ENCODE peak calls at places on chromosomes 16 and 17, in eight cellular contexts. One of them, this sample, is unnamed.

GRCh38 chr16:53504665-53505064 is 1.7 kb upstream of the AKTIP start:
- DNase-seq in lower leg skin: no peak
- DNase-seq in astrocyte: peak
- DNase-seq in epithelial cell of prostate: no peak
- DNase-seq in NCI-H460: no peak
- DNase-seq in ascending aorta: no peak
- DNase-seq in iPS DF 19.7: no peak
- DNase-seq in fibroblast of pulmonary artery: peak
- DNase-seq in this sample: no peak

GRCh38 chr16:1701216-1701878 is 4.6 kb upstream of the MAPK8IP3 start:
- DNase-seq in ascending aorta: no peak
- DNase-seq in fibroblast of pulmonary artery: no peak
- DNase-seq in NCI-H460: no peak
- DNase-seq in epithelial cell of prostate: peak
- DNase-seq in iPS DF 19.7: no peak
- DNase-seq in astrocyte: no peak
- DNase-seq in lower leg skin: no peak
- DNase-seq in this sample: no peak

GRCh38 chr16:27204232-27204915 is 1.0 kb downstream of the KDM8 start:
- DNase-seq in epithelial cell of prostate: no peak
- DNase-seq in astrocyte: no peak
- DNase-seq in iPS DF 19.7: no peak
- DNase-seq in lower leg skin: no peak
- DNase-seq in fibroblast of pulmonary artery: no peak
- DNase-seq in NCI-H460: no peak
- DNase-seq in ascending aorta: no peak
- DNase-seq in this sample: no peak

GRCh38 chr16:20839504-20839903 is 33.2 kb downstream of the REXO5 start:
- DNase-seq in astrocyte: no peak
- DNase-seq in epithelial cell of prostate: no peak
- DNase-seq in lower leg skin: no peak
- DNase-seq in fibroblast of pulmonary artery: no peak
- DNase-seq in iPS DF 19.7: no peak
- DNase-seq in NCI-H460: no peak
- DNase-seq in ascending aorta: no peak
- DNase-seq in this sample: no peak

GRCh38 chr17:38428150-38428642 is at the start of gene ARHGAP23:
- DNase-seq in epithelial cell of prostate: no peak
- DNase-seq in NCI-H460: peak
- DNase-seq in lower leg skin: no peak
- DNase-seq in ascending aorta: peak
- DNase-seq in fibroblast of pulmonary artery: peak
- DNase-seq in iPS DF 19.7: no peak
- DNase-seq in astrocyte: peak
- DNase-seq in this sample: no peak

GRCh38 chr17:82384051-82384729 is 12.6 kb downstream of the UTS2R start:
- DNase-seq in NCI-H460: no peak
- DNase-seq in epithelial cell of prostate: peak
- DNase-seq in iPS DF 19.7: no peak
- DNase-seq in ascending aorta: no peak
- DNase-seq in astrocyte: no peak
- DNase-seq in lower leg skin: no peak
- DNase-seq in fibroblast of pulmonary artery: no peak
- DNase-seq in this sample: no peak

GRCh38 chr16:89123001-89123830 is 29.6 kb downstream of the ACSF3 start:
- DNase-seq in iPS DF 19.7: no peak
- DNase-seq in NCI-H460: no peak
- DNase-seq in epithelial cell of prostate: no peak
- DNase-seq in astrocyte: no peak
- DNase-seq in fibroblast of pulmonary artery: no peak
- DNase-seq in lower leg skin: no peak
- DNase-seq in ascending aorta: no peak
- DNase-seq in this sample: no peak

GRCh38 chr16:57166951-57167350 is 18.9 kb downstream of the PSME3IP1 start:
- DNase-seq in iPS DF 19.7: no peak
- DNase-seq in astrocyte: peak
- DNase-seq in lower leg skin: no peak
- DNase-seq in fibroblast of pulmonary artery: peak
- DNase-seq in NCI-H460: no peak
- DNase-seq in ascending aorta: no peak
- DNase-seq in epithelial cell of prostate: peak
- DNase-seq in this sample: no peak

GRCh38 chr16:54335230-54335629 is 48.6 kb upstream of the IRX3 start:
- DNase-seq in ascending aorta: no peak
- DNase-seq in astrocyte: no peak
- DNase-seq in NCI-H460: no peak
- DNase-seq in lower leg skin: no peak
- DNase-seq in epithelial cell of prostate: no peak
- DNase-seq in iPS DF 19.7: no peak
- DNase-seq in fibroblast of pulmonary artery: peak
- DNase-seq in this sample: no peak

GRCh38 chr17:81561494-81561885 is 9.3 kb upstream of the FAAP100 start:
- DNase-seq in NCI-H460: no peak
- DNase-seq in iPS DF 19.7: no peak
- DNase-seq in lower leg skin: no peak
- DNase-seq in fibroblast of pulmonary artery: peak
- DNase-seq in ascending aorta: no peak
- DNase-seq in astrocyte: peak
- DNase-seq in epithelial cell of prostate: no peak
- DNase-seq in this sample: no peak

GRCh38 chr16:28140788-28141618 is 70.8 kb downstream of the XPO6 start:
- DNase-seq in epithelial cell of prostate: peak
- DNase-seq in lower leg skin: no peak
- DNase-seq in astrocyte: no peak
- DNase-seq in ascending aorta: no peak
- DNase-seq in fibroblast of pulmonary artery: peak
- DNase-seq in iPS DF 19.7: no peak
- DNase-seq in NCI-H460: no peak
- DNase-seq in this sample: no peak

GRCh38 chr17:45277992-45278391 is 16.1 kb upstream of the SPATA32 start:
- DNase-seq in lower leg skin: no peak
- DNase-seq in ascending aorta: no peak
- DNase-seq in iPS DF 19.7: no peak
- DNase-seq in NCI-H460: no peak
- DNase-seq in fibroblast of pulmonary artery: peak
- DNase-seq in epithelial cell of prostate: no peak
- DNase-seq in astrocyte: peak
- DNase-seq in this sample: no peak

GRCh38 chr16:70156207-70156978 is 17.2 kb upstream of the CLEC18C start:
- DNase-seq in ascending aorta: no peak
- DNase-seq in fibroblast of pulmonary artery: no peak
- DNase-seq in NCI-H460: no peak
- DNase-seq in lower leg skin: no peak
- DNase-seq in astrocyte: no peak
- DNase-seq in iPS DF 19.7: no peak
- DNase-seq in epithelial cell of prostate: no peak
- DNase-seq in this sample: no peak

GRCh38 chr16:75250809-75251279 is 580 bp downstream of the BCAR1 start:
- DNase-seq in NCI-H460: no peak
- DNase-seq in ascending aorta: peak
- DNase-seq in lower leg skin: no peak
- DNase-seq in astrocyte: no peak
- DNase-seq in fibroblast of pulmonary artery: no peak
- DNase-seq in epithelial cell of prostate: no peak
- DNase-seq in iPS DF 19.7: no peak
- DNase-seq in this sample: no peak